ENCODE peak calls at places on chromosome 15, in seven cellular contexts. O, B, F, G, X, C and A are unnamed samples.

GRCh38 chr15:87038404-87038803 is 958.7 kb downstream of the AGBL1 start:
- DNase-seq in O (no peak), B (no peak), C (no peak), X (no peak), G (no peak), F (no peak), A (no peak)

GRCh38 chr15:100215843-100216169 is 126.0 kb downstream of the ADAMTS17 start:
- DNase-seq in G (no peak), B (no peak), C (no peak), F (no peak), O (no peak), X (no peak), A (no peak)

GRCh38 chr15:36591534-36592411 is 12.3 kb downstream of the CDIN1 start:
- DNase-seq in F (no peak), G (no peak), O (peak; percentile 41), C (no peak), B (peak; percentile 46), X (no peak), A (peak; percentile 4)

GRCh38 chr15:31327674-31328424 is 1.2 kb downstream of the KLF13 start:
- DNase-seq in C (no peak), X (no peak), F (peak; percentile 87), G (peak; percentile 25), B (peak; percentile 45), O (peak; percentile 97), A (peak; percentile 19)

GRCh38 chr15:41559489-41560177 is 621 bp downstream of the TYRO3 start:
- DNase-seq in X (no peak), O (peak; percentile 34), G (no peak), B (no peak), F (no peak), C (no peak), A (no peak)

GRCh38 chr15:64249842-64250575 is 87.2 kb upstream of the PPIB start:
- DNase-seq in B (peak; percentile 28), C (no peak), X (no peak), G (no peak), F (no peak), O (no peak), A (peak; percentile 14)

GRCh38 chr15:80778964-80779657 is at the start of gene CEMIP:
- DNase-seq in O (peak; percentile 89), G (peak; percentile 76), X (peak; percentile 38), F (peak; percentile 80), C (no peak), B (peak; percentile 84), A (peak; percentile 90)

GRCh38 chr15:76340198-76340801 is 3.7 kb downstream of the ISL2 start:
- DNase-seq in O (peak; percentile 72), F (peak; percentile 52), G (no peak), X (no peak), B (no peak), C (no peak), A (no peak)

GRCh38 chr15:38867556-38867955 is 302.9 kb upstream of the RASGRP1 start:
- DNase-seq in X (no peak), O (no peak), C (no peak), F (no peak), G (no peak), B (peak; percentile 31), A (no peak)

GRCh38 chr15:95150466-95150865 is 919.1 kb downstream of the MCTP2 start:
- DNase-seq in X (no peak), C (no peak), O (no peak), B (no peak), F (no peak), G (no peak), A (no peak)

GRCh38 chr15:83435202-83435601 is 11.9 kb upstream of the SH3GL3 start:
- DNase-seq in C (no peak), F (no peak), O (no peak), X (no peak), B (no peak), G (no peak), A (peak; percentile 15)

GRCh38 chr15:31081568-31082250 is 19.8 kb downstream of the TRPM1 start:
- DNase-seq in G (no peak), C (no peak), F (no peak), O (peak; percentile 94), X (no peak), B (no peak), A (no peak)

GRCh38 chr15:78340243-78341056 is at the start of gene CRABP1:
- DNase-seq in X (no peak), G (no peak), O (no peak), C (no peak), F (no peak), B (no peak), A (no peak)

GRCh38 chr15:29998017-29998416 is 84.7 kb upstream of the GOLGA8J start:
- DNase-seq in B (no peak), G (no peak), F (no peak), X (no peak), O (no peak), C (no peak), A (no peak)

GRCh38 chr15:48544816-48545215 is 100.7 kb downstream of the FBN1 start:
- DNase-seq in C (no peak), G (no peak), F (no peak), X (no peak), B (peak; percentile 70), O (no peak), A (no peak)

GRCh38 chr15:39919740-39920509 is at the start of gene GPR176:
- DNase-seq in X (no peak), G (peak; percentile 67), F (peak; percentile 49), B (peak; percentile 70), C (no peak), O (peak; percentile 82), A (peak; percentile 77)

GRCh38 chr15:88448991-88449461 is 18.2 kb downstream of the MRPL46 start:
- DNase-seq in C (no peak), G (no peak), B (no peak), X (peak; percentile 100), F (no peak), O (peak; percentile 3), A (no peak)

GRCh38 chr15:92011611-92012367 is 158.3 kb downstream of the SLCO3A1 start:
- DNase-seq in F (no peak), C (no peak), X (no peak), O (peak; percentile 79), G (no peak), B (peak; percentile 3), A (peak; percentile 79)

GRCh38 chr15:67917636-67918035 is 77.8 kb upstream of the RNU6-1 start:
- DNase-seq in C (no peak), X (no peak), B (no peak), G (no peak), F (no peak), O (no peak), A (no peak)

GRCh38 chr15:32717290-32718081 is at the start of gene GREM1:
- DNase-seq in B (no peak), F (no peak), O (peak; percentile 78), G (peak; percentile 27), X (no peak), C (no peak), A (no peak)

GRCh38 chr15:33142708-33143107 is 51.8 kb downstream of the FMN1 start:
- DNase-seq in X (no peak), B (no peak), O (no peak), G (no peak), F (no peak), C (no peak), A (no peak)

GRCh38 chr15:64134322-64134829 is 17.2 kb upstream of the SNX22 start:
- DNase-seq in G (no peak), X (no peak), C (no peak), F (peak; percentile 76), B (peak; percentile 34), O (no peak), A (no peak)

GRCh38 chr15:87369269-87369668 is 887.3 kb downstream of the NTRK3 start:
- DNase-seq in X (no peak), B (peak; percentile 96), G (peak; percentile 50), O (no peak), C (no peak), F (no peak), A (peak; percentile 98)

GRCh38 chr15:70234256-70234965 is 136.7 kb upstream of the TLE3 start:
- DNase-seq in G (no peak), O (no peak), X (no peak), F (no peak), C (no peak), B (peak; percentile 79), A (peak; percentile 33)